ENCODE peak calls at places on chromosomes 5 and 9, in eight cellular contexts. One of them, this sample, is unnamed.

GRCh38 chr5:148976569-148977321 is 86.1 kb downstream of the SH3TC2 start:
- DNase-seq in uterus: no peak
- DNase-seq in T-helper 1 cell: no peak
- DNase-seq in HuH-7.5: no peak
- DNase-seq in ELR: peak; percentile 67
- DNase-seq in CD8-positive, alpha-beta memory T cell: no peak
- DNase-seq in dorsolateral prefrontal cortex: no peak
- DNase-seq in CD4-positive, alpha-beta T cell: no peak
- DNase-seq in this sample: no peak

GRCh38 chr5:10989577-10990263 is 228.7 kb upstream of the DAP start:
- DNase-seq in dorsolateral prefrontal cortex: no peak
- DNase-seq in CD4-positive, alpha-beta T cell: no peak
- DNase-seq in T-helper 1 cell: no peak
- DNase-seq in ELR: no peak
- DNase-seq in HuH-7.5: no peak
- DNase-seq in uterus: no peak
- DNase-seq in CD8-positive, alpha-beta memory T cell: no peak
- DNase-seq in this sample: no peak

GRCh38 chr9:122261469-122261881 is 3.2 kb downstream of the RBM18 start:
- DNase-seq in HuH-7.5: peak; percentile 47
- DNase-seq in T-helper 1 cell: no peak
- DNase-seq in ELR: peak; percentile 17
- DNase-seq in dorsolateral prefrontal cortex: no peak
- DNase-seq in CD4-positive, alpha-beta T cell: no peak
- DNase-seq in uterus: peak; percentile 54
- DNase-seq in CD8-positive, alpha-beta memory T cell: no peak
- DNase-seq in this sample: no peak

GRCh38 chr5:53416144-53416730 is 64.2 kb upstream of the FST start:
- DNase-seq in dorsolateral prefrontal cortex: no peak
- DNase-seq in ELR: peak; percentile 58
- DNase-seq in CD8-positive, alpha-beta memory T cell: no peak
- DNase-seq in uterus: no peak
- DNase-seq in CD4-positive, alpha-beta T cell: no peak
- DNase-seq in T-helper 1 cell: no peak
- DNase-seq in HuH-7.5: no peak
- DNase-seq in this sample: no peak

GRCh38 chr5:86797677-86798076 is 179.9 kb downstream of the COX7C start:
- DNase-seq in uterus: no peak
- DNase-seq in HuH-7.5: no peak
- DNase-seq in ELR: no peak
- DNase-seq in CD4-positive, alpha-beta T cell: no peak
- DNase-seq in T-helper 1 cell: no peak
- DNase-seq in CD8-positive, alpha-beta memory T cell: no peak
- DNase-seq in dorsolateral prefrontal cortex: no peak
- DNase-seq in this sample: no peak

GRCh38 chr5:41312478-41313060 is 99.2 kb upstream of the C6 start:
- DNase-seq in HuH-7.5: no peak
- DNase-seq in dorsolateral prefrontal cortex: no peak
- DNase-seq in T-helper 1 cell: no peak
- DNase-seq in CD8-positive, alpha-beta memory T cell: no peak
- DNase-seq in CD4-positive, alpha-beta T cell: no peak
- DNase-seq in ELR: no peak
- DNase-seq in uterus: no peak
- DNase-seq in this sample: no peak

GRCh38 chr5:110019780-110020179 is 330.1 kb downstream of the MAN2A1 start:
- DNase-seq in uterus: no peak
- DNase-seq in CD4-positive, alpha-beta T cell: no peak
- DNase-seq in dorsolateral prefrontal cortex: no peak
- DNase-seq in ELR: no peak
- DNase-seq in CD8-positive, alpha-beta memory T cell: no peak
- DNase-seq in HuH-7.5: no peak
- DNase-seq in T-helper 1 cell: no peak
- DNase-seq in this sample: no peak

GRCh38 chr5:153831976-153832375 is 206.7 kb downstream of the FAM114A2 start:
- DNase-seq in CD8-positive, alpha-beta memory T cell: no peak
- DNase-seq in dorsolateral prefrontal cortex: no peak
- DNase-seq in uterus: no peak
- DNase-seq in HuH-7.5: no peak
- DNase-seq in ELR: peak; percentile 48
- DNase-seq in T-helper 1 cell: no peak
- DNase-seq in CD4-positive, alpha-beta T cell: no peak
- DNase-seq in this sample: no peak

GRCh38 chr5:123036391-123037103 is at the start of gene PPIC:
- DNase-seq in dorsolateral prefrontal cortex: peak; percentile 65
- DNase-seq in uterus: peak; percentile 81
- DNase-seq in CD8-positive, alpha-beta memory T cell: no peak
- DNase-seq in HuH-7.5: peak; percentile 79
- DNase-seq in T-helper 1 cell: no peak
- DNase-seq in CD4-positive, alpha-beta T cell: no peak
- DNase-seq in ELR: peak; percentile 82
- DNase-seq in this sample: no peak

GRCh38 chr5:982377-983237 is 26.0 kb upstream of the NKD2 start:
- DNase-seq in T-helper 1 cell: no peak
- DNase-seq in CD4-positive, alpha-beta T cell: no peak
- DNase-seq in uterus: no peak
- DNase-seq in ELR: no peak
- DNase-seq in HuH-7.5: peak; percentile 44
- DNase-seq in CD8-positive, alpha-beta memory T cell: no peak
- DNase-seq in dorsolateral prefrontal cortex: peak; percentile 30
- DNase-seq in this sample: no peak

This sample was measured in effector memory CD8-positive, alpha-beta T cell.